ENCODE peak calls at places on chromosomes 2 and 18, in nine cellular contexts. B is endothelial cell of umbilical vein, A is heart left ventricle, Q is NB4, E is thyroid gland, M is IMR-90, O is HCT116, I is adrenal gland, U is K562. W is an unnamed sample.

GRCh38 chr2:55707751-55708150 is 14.1 kb upstream of the PNPT1 start:
- DNase-seq in M (no peak), B (no peak), I (no peak), U (no peak), A (no peak), O (no peak), E (no peak), Q (no peak), W (no peak)

GRCh38 chr18:6521804-6522418 is 107.2 kb upstream of the L3MBTL4 start:
- DNase-seq in E (peak), U (peak), M (peak), B (peak), A (no peak), O (no peak), Q (peak), I (peak), W (peak)

GRCh38 chr2:191056218-191056617 is 42.2 kb upstream of the STAT1 start:
- DNase-seq in A (no peak), E (no peak), I (no peak), O (no peak), M (no peak), U (no peak), Q (peak), B (no peak), W (no peak)

GRCh38 chr2:176516051-176516601 is 246.9 kb downstream of the MTX2 start:
- DNase-seq in I (no peak), B (peak), Q (no peak), M (no peak), U (no peak), E (no peak), O (no peak), A (no peak), W (no peak)

GRCh38 chr2:7014201-7014640 is 97.0 kb downstream of the RNF144A start:
- DNase-seq in A (no peak), Q (peak), M (no peak), E (no peak), I (peak), O (peak), U (peak), B (no peak), W (no peak)

GRCh38 chr2:69619725-69620124 is 23.8 kb downstream of the AAK1 start:
- DNase-seq in M (no peak), B (peak), E (peak), Q (peak), I (no peak), A (no peak), U (no peak), O (no peak), W (no peak)

GRCh38 chr2:223488814-223489213 is 113.3 kb downstream of the SCG2 start:
- DNase-seq in Q (peak), U (peak), E (no peak), M (peak), I (peak), A (no peak), B (peak), O (no peak), W (no peak)

GRCh38 chr18:8536226-8536625 is 73.0 kb upstream of the RAB12 start:
- DNase-seq in A (no peak), Q (no peak), B (no peak), O (no peak), U (no peak), E (no peak), M (no peak), I (no peak), W (no peak)

GRCh38 chr2:220499281-220499680 is 871.9 kb downstream of the SLC4A3 start:
- DNase-seq in A (peak), O (no peak), M (peak), E (peak), Q (no peak), B (no peak), I (peak), U (no peak), W (no peak)

GRCh38 chr2:10036095-10036879 is 7.1 kb upstream of the KLF11 start:
- DNase-seq in M (peak), E (peak), U (no peak), O (no peak), I (peak), B (peak), A (peak), Q (peak), W (peak)

GRCh38 chr2:96386470-96386869 is 50.9 kb downstream of the NCAPH start:
- DNase-seq in E (no peak), M (no peak), U (peak), O (no peak), Q (no peak), A (no peak), B (no peak), I (no peak), W (no peak)

GRCh38 chr2:236715511-236715961 is 145.9 kb downstream of the ACKR3 start:
- DNase-seq in U (no peak), E (no peak), B (peak), I (no peak), A (no peak), Q (no peak), O (no peak), M (no peak), W (peak)

GRCh38 chr2:201362396-201362795 is 5.3 kb upstream of the FLACC1 start:
- DNase-seq in E (no peak), B (no peak), M (peak), Q (no peak), U (no peak), A (no peak), I (no peak), O (no peak), W (no peak)

GRCh38 chr18:50011813-50012445 is 183.0 kb downstream of the MYO5B start:
- DNase-seq in E (no peak), U (no peak), B (no peak), M (peak), I (no peak), Q (no peak), O (no peak), A (no peak), W (no peak)

GRCh38 chr2:191036365-191036764 is 22.4 kb upstream of the STAT1 start:
- DNase-seq in O (no peak), I (no peak), E (peak), A (no peak), B (peak), U (no peak), M (no peak), Q (no peak), W (no peak)

GRCh38 chr18:66819235-66819634 is 215.3 kb upstream of the CDH19 start:
- DNase-seq in U (no peak), B (no peak), M (no peak), O (no peak), I (no peak), Q (no peak), A (no peak), E (no peak), W (no peak)
- TF ChIP-seq CTCF in U (no peak), B (no peak), M (no peak), O (no peak), I (no peak), Q (peak), A (peak), E (no peak), W (no peak)

DNA sequence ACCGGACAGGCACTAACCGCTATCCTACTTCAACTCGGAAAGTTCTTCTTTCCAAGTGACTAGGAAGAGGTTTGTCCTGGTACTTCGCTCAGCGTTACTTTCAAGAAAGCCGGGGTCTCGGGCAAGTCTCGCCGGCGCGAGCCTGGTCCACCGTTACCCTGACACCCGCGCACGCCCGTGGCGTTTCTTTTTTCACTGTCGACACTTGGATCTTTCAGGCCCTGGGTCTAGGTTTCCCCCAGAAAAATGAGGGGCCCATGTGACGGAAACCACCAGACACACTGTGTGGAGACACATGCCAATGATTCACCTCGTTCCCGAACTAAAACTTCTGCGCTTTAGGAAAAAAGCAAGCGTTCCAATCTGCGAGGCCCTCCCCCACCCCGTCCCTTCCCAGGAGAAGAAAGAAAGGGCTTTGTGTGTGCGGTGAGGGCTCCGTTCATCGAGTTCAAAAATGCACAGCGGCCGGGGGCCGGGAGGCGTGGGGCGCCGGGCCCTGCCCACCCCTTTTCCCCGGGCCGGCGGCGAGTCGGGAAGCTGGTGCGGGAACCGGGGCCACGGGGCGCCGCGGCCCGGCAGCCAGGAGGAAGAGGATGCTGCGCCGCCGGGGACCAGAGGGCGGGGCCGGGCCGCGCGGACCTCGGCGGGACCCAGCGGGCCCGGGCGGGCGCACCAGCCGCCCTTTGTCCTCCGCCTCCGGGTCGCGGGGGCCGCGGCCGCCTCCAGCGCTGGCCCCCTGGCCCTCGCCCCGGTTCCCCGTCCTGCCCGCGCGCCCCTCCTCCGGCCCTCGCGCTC is 2.6 kb downstream of the ZNF521 start:
- DNase-seq in A (peak), B (peak), I (peak), Q (no peak), E (peak), M (peak), U (no peak), O (no peak), W (peak)
- TF ChIP-seq POLR2A in A (no peak), B (no peak), I (no peak), Q (no peak), E (no peak), M (no peak), U (no peak), O (no peak), W (no peak)

GRCh38 chr2:192165842-192166241 is 28.9 kb downstream of the TMEFF2 start:
- DNase-seq in B (no peak), O (no peak), U (no peak), Q (no peak), M (no peak), A (no peak), I (no peak), E (no peak), W (no peak)

GRCh38 chr2:192159764-192160163 is 35.0 kb downstream of the TMEFF2 start:
- DNase-seq in I (no peak), E (no peak), B (no peak), U (no peak), M (no peak), A (no peak), O (no peak), Q (no peak), W (no peak)

GRCh38 chr2:192161670-192162290 is 33.0 kb downstream of the TMEFF2 start:
- DNase-seq in B (peak), Q (no peak), M (no peak), O (no peak), A (no peak), E (no peak), U (no peak), I (no peak), W (no peak)

GRCh38 chr2:192159215-192159614 is 35.5 kb downstream of the TMEFF2 start:
- DNase-seq in M (peak), B (no peak), U (peak), O (no peak), I (no peak), A (no peak), Q (no peak), E (no peak), W (no peak)

DNA sequence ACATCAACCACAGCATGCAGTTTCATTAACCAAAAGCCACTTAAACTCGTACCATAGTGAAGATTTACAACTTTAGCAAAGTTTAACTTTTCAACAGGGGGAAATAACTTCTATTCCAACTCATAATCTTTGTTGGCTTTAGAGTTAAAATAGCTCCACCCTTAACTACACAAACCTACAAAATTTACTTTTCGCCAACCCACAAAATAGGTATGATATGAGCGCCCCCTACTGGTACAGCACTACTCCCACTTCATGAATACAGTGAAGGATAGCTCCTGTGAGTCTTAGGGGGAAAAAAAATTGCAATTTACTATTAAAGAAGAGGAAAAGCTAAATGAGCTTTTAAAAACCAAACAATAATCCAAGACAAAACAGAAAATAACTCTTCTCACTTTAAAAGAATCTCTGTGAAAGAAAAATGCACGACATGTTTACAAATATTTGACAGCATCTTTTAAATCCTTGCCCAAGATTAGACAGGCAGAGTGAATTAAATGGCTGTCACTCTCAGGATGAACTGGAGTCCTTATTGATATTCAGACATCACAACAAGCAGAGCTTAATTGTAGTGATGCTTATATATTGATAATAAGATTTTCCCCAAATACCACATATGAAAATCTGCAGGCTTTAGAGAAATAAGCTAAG is 32.2 kb downstream of the TMEFF2 start:
- DNase-seq in A (peak), B (peak), M (peak), Q (peak), E (peak), I (peak), U (peak), O (peak), W (peak)
- TF ChIP-seq CTCF in A (peak), B (peak), M (peak), Q (peak), E (peak), I (peak), U (peak), O (peak), W (no peak)

GRCh38 chr2:230924470-230925341 is at the start of gene GPR55:
- DNase-seq in Q (peak), I (no peak), O (no peak), E (no peak), B (no peak), A (peak), M (no peak), U (peak), W (no peak)
- TF ChIP-seq POLR2A in Q (no peak), I (no peak), O (no peak), E (no peak), B (no peak), A (no peak), M (no peak), U (no peak), W (no peak)

DNA sequence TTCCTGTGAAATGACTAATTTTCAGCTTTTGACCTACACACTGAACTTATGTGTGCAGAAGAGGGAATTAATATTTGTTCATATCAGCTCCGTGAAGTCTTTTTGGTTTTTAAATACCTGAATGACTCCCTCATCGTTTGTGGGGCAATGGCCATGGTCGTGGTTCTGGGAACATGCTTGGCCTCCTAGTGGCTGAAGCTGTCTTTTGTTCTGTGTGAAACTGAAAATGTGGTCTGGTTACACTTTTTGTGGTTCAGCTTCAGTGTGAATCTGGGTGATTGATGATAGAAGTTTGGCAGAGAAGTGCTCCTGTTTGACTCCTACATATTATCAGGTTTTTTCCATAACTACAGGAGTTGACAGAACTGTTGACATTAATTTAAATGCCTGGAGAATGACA is 408.2 kb downstream of the THSD7B start:
- DNase-seq in A (no peak), O (no peak), M (no peak), I (peak), B (no peak), U (no peak), E (no peak), Q (peak), W (no peak)
- TF ChIP-seq CTCF in A (peak), O (no peak), M (no peak), I (peak), B (no peak), U (no peak), E (no peak), Q (peak), W (no peak)

GRCh38 chr2:144922519-144922918 is 402.6 kb upstream of the ZEB2 start:
- DNase-seq in M (no peak), Q (no peak), U (no peak), O (no peak), E (no peak), B (no peak), I (no peak), A (no peak), W (no peak)
- TF ChIP-seq POLR2A in M (no peak), Q (no peak), U (no peak), O (no peak), E (no peak), B (no peak), I (no peak), A (no peak), W (no peak)

GRCh38 chr18:56436651-56437050 is 201.7 kb downstream of the TXNL1 start:
- DNase-seq in A (no peak), E (no peak), O (no peak), M (no peak), U (no peak), Q (no peak), B (no peak), I (no peak), W (no peak)

GRCh38 chr18:56431551-56431950 is 206.8 kb downstream of the TXNL1 start:
- DNase-seq in I (no peak), A (no peak), M (peak), E (peak), O (no peak), B (peak), U (no peak), Q (no peak), W (no peak)

DNA sequence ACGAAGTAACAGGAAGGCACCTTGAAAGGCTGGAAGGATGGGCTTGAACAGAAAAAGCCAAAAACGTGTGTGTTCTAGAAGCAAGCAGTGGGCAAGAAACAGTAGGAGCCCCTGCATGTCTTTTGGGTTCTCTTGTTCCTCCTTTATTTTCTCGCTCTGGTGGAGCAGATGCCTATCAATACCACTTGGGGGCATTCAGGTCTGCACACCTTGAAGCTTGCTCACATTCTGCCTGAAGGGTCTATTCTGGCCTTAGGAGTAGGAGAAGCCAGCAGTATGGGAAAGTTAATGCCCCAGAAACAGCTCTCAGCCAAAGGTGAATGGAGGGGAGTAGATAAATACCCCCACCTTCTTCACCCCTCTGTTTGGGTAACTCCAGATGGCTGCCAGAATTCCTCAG is 204.5 kb downstream of the TXNL1 start:
- DNase-seq in B (no peak), M (no peak), Q (no peak), A (no peak), E (no peak), O (no peak), U (no peak), I (no peak), W (no peak)
- TF ChIP-seq CTCF in B (no peak), M (no peak), Q (no peak), A (no peak), E (no peak), O (no peak), U (no peak), I (no peak), W (no peak)

GRCh38 chr2:127429844-127430425 is 11.7 kb downstream of the PROC start:
- DNase-seq in O (no peak), U (no peak), E (no peak), A (no peak), M (no peak), B (no peak), I (no peak), Q (no peak), W (peak)
- TF ChIP-seq POLR2A in O (no peak), U (no peak), E (no peak), A (no peak), M (no peak), B (no peak), I (no peak), Q (no peak), W (no peak)